ENCODE peak calls at places on chromosome 16, in five cellular contexts. S, F, A, X and Z are unnamed samples.

GRCh38 chr16:78939600-78939999 is 660.9 kb downstream of the MAF start:
- DNase-seq in A (no peak), F (no peak), X (no peak), S (no peak), Z (no peak)

GRCh38 chr16:49779979-49780378 is 75.9 kb downstream of the ZNF423 start:
- DNase-seq in X (no peak), F (no peak), S (no peak), A (no peak), Z (no peak)

GRCh38 chr16:28845173-28846079 is 722 bp downstream of the TUFM start:
- DNase-seq in S (no peak), X (no peak), F (no peak), A (no peak), Z (no peak)

GRCh38 chr16:74296120-74296464 is 522 bp upstream of the PSMD7 start:
- DNase-seq in X (no peak), S (peak; percentile 41), F (no peak), A (no peak), Z (no peak)

GRCh38 chr16:12802661-12803060 is 1.0 kb downstream of the CPPED1 start:
- DNase-seq in A (no peak), X (no peak), S (no peak), F (no peak), Z (no peak)

GRCh38 chr16:55491691-55492090 is 12.7 kb downstream of the MMP2 start:
- DNase-seq in S (no peak), F (no peak), A (no peak), X (no peak), Z (no peak)

GRCh38 chr16:72752004-72752695 is 295.8 kb downstream of the ZFHX3 start:
- DNase-seq in X (no peak), S (no peak), A (no peak), F (no peak), Z (no peak)

GRCh38 chr16:88941051-88941932 is 35.7 kb downstream of the CBFA2T3 start:
- DNase-seq in A (no peak), X (no peak), F (no peak), S (no peak), Z (no peak)

GRCh38 chr16:11360581-11360980 is 15.3 kb downstream of the RMI2 start:
- DNase-seq in F (no peak), S (no peak), A (no peak), X (no peak), Z (no peak)

GRCh38 chr16:89949756-89950155 is 1.2 kb downstream of the DEF8 start:
- DNase-seq in X (no peak), F (no peak), S (no peak), A (no peak), Z (no peak)

GRCh38 chr16:66270333-66270927 is 96.1 kb upstream of the CDH5 start:
- DNase-seq in F (peak; percentile 53), X (peak; percentile 79), S (peak; percentile 52), A (peak; percentile 45), Z (peak; percentile 67)

GRCh38 chr16:72455743-72456659 is 284.0 kb upstream of the PMFBP1 start:
- DNase-seq in A (no peak), X (no peak), S (no peak), F (no peak), Z (no peak)

GRCh38 chr16:88739139-88739974 is 33.1 kb downstream of the CTU2 start:
- DNase-seq in S (no peak), F (no peak), A (no peak), X (no peak), Z (no peak)

GRCh38 chr16:54477766-54478165 is 191.2 kb upstream of the IRX3 start:
- DNase-seq in X (no peak), A (no peak), S (no peak), F (no peak), Z (no peak)

GRCh38 chr16:87844374-87844733 is 25.0 kb downstream of the SLC7A5 start:
- DNase-seq in S (no peak), X (no peak), A (no peak), F (no peak), Z (no peak)

GRCh38 chr16:24053325-24053946 is 202.7 kb upstream of the CACNG3 start:
- DNase-seq in A (no peak), S (no peak), X (no peak), F (no peak), Z (no peak)

GRCh38 chr16:28067604-28068382 is 4.3 kb upstream of the GSG1L start:
- DNase-seq in A (no peak), S (no peak), X (no peak), F (no peak), Z (no peak)

GRCh38 chr16:72877374-72878028 is 170.4 kb downstream of the ZFHX3 start:
- DNase-seq in A (no peak), S (no peak), F (no peak), X (no peak), Z (peak; percentile 90)

GRCh38 chr16:5064915-5065314 is 841 bp downstream of the C16orf89 start:
- DNase-seq in F (no peak), S (no peak), X (no peak), A (no peak), Z (no peak)

GRCh38 chr16:23058576-23058975 is 90.7 kb downstream of the USP31 start:
- DNase-seq in S (no peak), X (no peak), F (no peak), A (no peak), Z (no peak)

GRCh38 chr16:9138021-9138680 is 46.7 kb downstream of the HAPSTR1 start:
- DNase-seq in F (no peak), X (no peak), S (no peak), A (no peak), Z (no peak)

GRCh38 chr16:80231888-80232287 is 308.9 kb upstream of the DYNLRB2 start:
- DNase-seq in X (no peak), F (no peak), A (no peak), S (no peak), Z (peak; percentile 6)

GRCh38 chr16:66898207-66898606 is 17.9 kb downstream of the PDP2 start:
- DNase-seq in F (no peak), S (no peak), X (peak; percentile 82), A (no peak), Z (no peak)

GRCh38 chr16:12728471-12728870 is 75.2 kb downstream of the CPPED1 start:
- DNase-seq in X (no peak), A (no peak), S (no peak), F (no peak), Z (no peak)

GRCh38 chr16:19704321-19705130 is 13.5 kb downstream of the KNOP1 start:
- DNase-seq in X (peak; percentile 62), S (no peak), A (no peak), F (no peak), Z (peak; percentile 52)

GRCh38 chr16:66050991-66051390 is 315.5 kb upstream of the CDH5 start:
- DNase-seq in F (no peak), X (no peak), S (no peak), A (no peak), Z (no peak)

GRCh38 chr16:71923941-71924690 is 28.8 kb downstream of the IST1 start:
- DNase-seq in X (no peak), F (no peak), S (no peak), A (no peak), Z (no peak)

GRCh38 chr16:79648846-79649245 is 48.3 kb upstream of the MAF start:
- DNase-seq in A (no peak), S (no peak), F (no peak), X (no peak), Z (no peak)

GRCh38 chr16:49344401-49344800 is 29.2 kb upstream of the C16orf78 start:
- DNase-seq in A (no peak), F (no peak), X (no peak), S (no peak), Z (no peak)

DNA sequence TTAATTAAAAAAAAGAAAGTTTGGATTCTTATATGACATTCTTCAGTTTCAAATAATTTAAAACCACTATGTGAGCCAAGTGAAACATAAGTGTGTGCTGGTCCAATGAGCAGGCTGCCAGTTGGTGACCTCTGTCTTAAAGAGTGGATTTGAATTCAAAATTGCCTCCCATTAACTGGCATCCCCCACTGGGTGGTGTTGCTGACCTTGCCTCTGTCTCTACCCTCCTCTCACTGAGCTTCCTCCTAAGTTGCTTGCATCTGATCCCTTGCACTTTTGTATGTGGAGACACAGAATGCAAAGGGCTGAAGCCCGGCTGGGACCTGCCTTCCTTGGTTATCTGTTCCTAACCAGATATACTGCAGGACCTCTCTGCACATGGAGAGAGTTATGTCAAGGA is 160.6 kb downstream of the CYLD start:
- DNase-seq in F (no peak), X (no peak), S (no peak), A (no peak), Z (no peak)
- TF ChIP-seq CTCF in F (no peak), X (no peak), S (no peak), A (no peak), Z (no peak)

GRCh38 chr16:81524382-81524781 is 79.8 kb downstream of the CMIP start:
- DNase-seq in X (no peak), A (no peak), S (no peak), F (no peak), Z (no peak)
- H3K27ac ChIP-seq in X (no peak overlapping the region), A (no peak overlapping the region), S (no peak overlapping the region), F (no peak overlapping the region), Z (peak overlapping the region; percentile 89)

GRCh38 chr16:2223375-2224182 is at the start of gene E4F1:
- DNase-seq in A (peak; percentile 98), F (peak; percentile 99), S (peak; percentile 100), X (peak; percentile 99), Z (peak; percentile 98)
- TF ChIP-seq CTCF in A (no peak), F (no peak), S (no peak), X (no peak), Z (peak; percentile 24)

DNA sequence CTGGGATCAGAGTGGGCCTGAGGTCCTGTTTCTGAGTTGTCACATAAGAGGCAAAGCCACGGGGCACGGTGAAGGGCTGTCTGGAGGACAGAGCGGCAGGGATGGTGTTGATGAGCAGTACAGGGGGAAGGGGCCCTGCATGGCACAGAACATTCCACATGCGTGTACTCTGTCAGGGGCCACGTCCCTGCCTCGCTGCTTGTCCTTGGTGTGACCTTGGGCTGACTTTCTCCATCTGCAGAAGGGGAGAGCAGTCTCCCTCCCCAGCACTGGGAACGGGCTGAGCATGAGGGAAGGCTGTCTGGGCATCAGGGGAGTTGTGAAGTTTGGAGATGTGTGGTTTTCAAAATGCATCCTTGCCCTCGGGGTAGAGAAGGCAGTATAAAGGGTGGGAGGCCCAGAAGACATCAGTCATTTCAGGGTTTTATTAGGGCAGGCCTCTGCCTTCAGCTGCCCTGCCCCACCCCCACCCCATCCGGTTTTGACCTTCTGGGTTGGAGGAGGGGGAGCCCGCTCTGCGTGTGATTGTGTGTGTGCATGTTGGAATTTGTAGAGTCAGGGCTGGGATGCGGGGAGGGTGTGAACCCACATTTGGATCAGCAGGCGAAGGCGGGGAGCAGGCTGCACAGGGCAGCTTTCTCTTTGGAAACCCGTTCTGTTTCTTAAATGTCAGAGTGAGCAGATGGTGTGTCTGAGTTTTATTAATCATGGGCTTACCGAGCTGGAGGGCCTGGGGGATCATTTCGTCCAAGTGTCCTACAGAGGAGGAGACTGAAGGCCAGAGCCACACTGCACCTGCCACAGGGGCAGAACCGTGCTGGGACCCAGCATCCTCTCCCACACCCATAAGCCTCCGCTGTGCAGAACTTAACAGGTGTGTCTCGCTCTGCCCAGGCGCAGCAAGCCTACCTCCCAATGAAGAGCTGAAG is 71.2 kb upstream of the GSE1 start:
- DNase-seq in F (no peak), S (no peak), A (no peak), X (no peak), Z (no peak)
- H3K27ac ChIP-seq in F (no peak overlapping the region), S (no peak overlapping the region), A (no peak overlapping the region), X (no peak overlapping the region), Z (no peak overlapping the region)